ENCODE peak calls at places on chromosome 20, in ten cellular contexts. One of them, this sample, is unnamed.

GRCh38 chr20:14879020-14879697 is 541.7 kb upstream of the FLRT3 start:
- DNase-seq in mesendoderm: no peak
- DNase-seq in foreskin keratinocyte: peak; percentile 97
- DNase-seq in SJSA1: no peak
- DNase-seq in uterus: no peak
- DNase-seq in psoas muscle: no peak
- DNase-seq in left ventricle myocardium inferior: no peak
- DNase-seq in OCI-LY7: no peak
- DNase-seq in right cardiac atrium: no peak
- DNase-seq in heart left ventricle: no peak
- DNase-seq in this sample: no peak

GRCh38 chr20:23118766-23119165 is 32.6 kb upstream of the CD93 start:
- DNase-seq in mesendoderm: no peak
- DNase-seq in foreskin keratinocyte: no peak
- DNase-seq in SJSA1: no peak
- DNase-seq in uterus: no peak
- DNase-seq in psoas muscle: no peak
- DNase-seq in left ventricle myocardium inferior: no peak
- DNase-seq in OCI-LY7: no peak
- DNase-seq in right cardiac atrium: no peak
- DNase-seq in heart left ventricle: no peak
- DNase-seq in this sample: no peak

GRCh38 chr20:25120920-25121319 is 39.0 kb upstream of the VSX1 start:
- DNase-seq in mesendoderm: no peak
- DNase-seq in foreskin keratinocyte: no peak
- DNase-seq in SJSA1: no peak
- DNase-seq in uterus: no peak
- DNase-seq in psoas muscle: no peak
- DNase-seq in left ventricle myocardium inferior: no peak
- DNase-seq in OCI-LY7: no peak
- DNase-seq in right cardiac atrium: no peak
- DNase-seq in heart left ventricle: no peak
- DNase-seq in this sample: no peak

GRCh38 chr20:62605996-62606395 is 36.3 kb upstream of the SLCO4A1 start:
- DNase-seq in mesendoderm: no peak
- DNase-seq in foreskin keratinocyte: no peak
- DNase-seq in SJSA1: no peak
- DNase-seq in uterus: no peak
- DNase-seq in psoas muscle: no peak
- DNase-seq in left ventricle myocardium inferior: no peak
- DNase-seq in OCI-LY7: peak; percentile 70
- DNase-seq in right cardiac atrium: peak; percentile 50
- DNase-seq in heart left ventricle: peak; percentile 25
- DNase-seq in this sample: no peak

GRCh38 chr20:20192366-20192765 is 140.0 kb downstream of the CFAP61 start:
- DNase-seq in mesendoderm: no peak
- DNase-seq in foreskin keratinocyte: no peak
- DNase-seq in SJSA1: no peak
- DNase-seq in uterus: no peak
- DNase-seq in psoas muscle: no peak
- DNase-seq in left ventricle myocardium inferior: no peak
- DNase-seq in OCI-LY7: no peak
- DNase-seq in right cardiac atrium: no peak
- DNase-seq in heart left ventricle: no peak
- DNase-seq in this sample: no peak

GRCh38 chr20:19794941-19795340 is 36.9 kb downstream of the RIN2 start:
- DNase-seq in mesendoderm: no peak
- DNase-seq in foreskin keratinocyte: no peak
- DNase-seq in SJSA1: no peak
- DNase-seq in uterus: no peak
- DNase-seq in psoas muscle: no peak
- DNase-seq in left ventricle myocardium inferior: no peak
- DNase-seq in OCI-LY7: no peak
- DNase-seq in right cardiac atrium: no peak
- DNase-seq in heart left ventricle: no peak
- DNase-seq in this sample: no peak

GRCh38 chr20:22575087-22575721 is 9.2 kb downstream of the FOXA2 start:
- DNase-seq in mesendoderm: peak; percentile 75
- DNase-seq in foreskin keratinocyte: no peak
- DNase-seq in SJSA1: peak; percentile 97
- DNase-seq in uterus: no peak
- DNase-seq in psoas muscle: no peak
- DNase-seq in left ventricle myocardium inferior: no peak
- DNase-seq in OCI-LY7: no peak
- DNase-seq in right cardiac atrium: no peak
- DNase-seq in heart left ventricle: no peak
- DNase-seq in this sample: no peak

GRCh38 chr20:8790442-8791074 is 278.3 kb upstream of the PLCB4 start:
- DNase-seq in mesendoderm: peak; percentile 69
- DNase-seq in foreskin keratinocyte: peak; percentile 30
- DNase-seq in SJSA1: no peak
- DNase-seq in uterus: peak; percentile 19
- DNase-seq in psoas muscle: no peak
- DNase-seq in left ventricle myocardium inferior: no peak
- DNase-seq in OCI-LY7: peak; percentile 41
- DNase-seq in right cardiac atrium: peak; percentile 46
- DNase-seq in heart left ventricle: no peak
- DNase-seq in this sample: peak; percentile 12

GRCh38 chr20:53578492-53579222 is 15.0 kb downstream of the ZNF217 start:
- DNase-seq in mesendoderm: peak; percentile 87
- DNase-seq in foreskin keratinocyte: peak; percentile 72
- DNase-seq in SJSA1: peak; percentile 62
- DNase-seq in uterus: peak; percentile 45
- DNase-seq in psoas muscle: no peak
- DNase-seq in left ventricle myocardium inferior: no peak
- DNase-seq in OCI-LY7: peak; percentile 93
- DNase-seq in right cardiac atrium: peak; percentile 37
- DNase-seq in heart left ventricle: no peak
- DNase-seq in this sample: peak; percentile 61

GRCh38 chr20:43840382-43841070 is 74.1 kb upstream of the TOX2 start:
- DNase-seq in mesendoderm: peak; percentile 78
- DNase-seq in foreskin keratinocyte: no peak
- DNase-seq in SJSA1: peak; percentile 51
- DNase-seq in uterus: no peak
- DNase-seq in psoas muscle: no peak
- DNase-seq in left ventricle myocardium inferior: no peak
- DNase-seq in OCI-LY7: peak; percentile 60
- DNase-seq in right cardiac atrium: no peak
- DNase-seq in heart left ventricle: no peak
- DNase-seq in this sample: no peak

GRCh38 chr20:50559149-50559548 is 49.0 kb downstream of the PTPN1 start:
- DNase-seq in mesendoderm: no peak
- DNase-seq in foreskin keratinocyte: no peak
- DNase-seq in SJSA1: no peak
- DNase-seq in uterus: no peak
- DNase-seq in psoas muscle: no peak
- DNase-seq in left ventricle myocardium inferior: no peak
- DNase-seq in OCI-LY7: no peak
- DNase-seq in right cardiac atrium: no peak
- DNase-seq in heart left ventricle: no peak
- DNase-seq in this sample: no peak

GRCh38 chr20:50557549-50558134 is 47.5 kb downstream of the PTPN1 start:
- DNase-seq in mesendoderm: no peak
- DNase-seq in foreskin keratinocyte: no peak
- DNase-seq in SJSA1: no peak
- DNase-seq in uterus: no peak
- DNase-seq in psoas muscle: no peak
- DNase-seq in left ventricle myocardium inferior: no peak
- DNase-seq in OCI-LY7: no peak
- DNase-seq in right cardiac atrium: no peak
- DNase-seq in heart left ventricle: no peak
- DNase-seq in this sample: no peak

GRCh38 chr20:50559856-50560623 is 49.9 kb downstream of the PTPN1 start:
- DNase-seq in mesendoderm: no peak
- DNase-seq in foreskin keratinocyte: no peak
- DNase-seq in SJSA1: no peak
- DNase-seq in uterus: no peak
- DNase-seq in psoas muscle: no peak
- DNase-seq in left ventricle myocardium inferior: no peak
- DNase-seq in OCI-LY7: no peak
- DNase-seq in right cardiac atrium: no peak
- DNase-seq in heart left ventricle: no peak
- DNase-seq in this sample: no peak

GRCh38 chr20:50560867-50561266 is 50.7 kb downstream of the PTPN1 start:
- DNase-seq in mesendoderm: no peak
- DNase-seq in foreskin keratinocyte: no peak
- DNase-seq in SJSA1: no peak
- DNase-seq in uterus: no peak
- DNase-seq in psoas muscle: no peak
- DNase-seq in left ventricle myocardium inferior: no peak
- DNase-seq in OCI-LY7: no peak
- DNase-seq in right cardiac atrium: no peak
- DNase-seq in heart left ventricle: no peak
- DNase-seq in this sample: no peak

GRCh38 chr20:50558483-50558925 is 48.3 kb downstream of the PTPN1 start:
- DNase-seq in mesendoderm: peak; percentile 40
- DNase-seq in foreskin keratinocyte: peak; percentile 93
- DNase-seq in SJSA1: peak; percentile 82
- DNase-seq in uterus: no peak
- DNase-seq in psoas muscle: no peak
- DNase-seq in left ventricle myocardium inferior: no peak
- DNase-seq in OCI-LY7: no peak
- DNase-seq in right cardiac atrium: no peak
- DNase-seq in heart left ventricle: no peak
- DNase-seq in this sample: peak; percentile 55
- H3K4me1 ChIP-seq in mesendoderm: no peaks in the 10 kb centered on the region
- H3K4me1 ChIP-seq in foreskin keratinocyte: peaks cover 32% of the 10 kb centered on the region
- H3K4me1 ChIP-seq in SJSA1: peaks cover 45% of the 10 kb centered on the region
- H3K4me1 ChIP-seq in uterus: no peaks in the 10 kb centered on the region
- H3K4me1 ChIP-seq in psoas muscle: peaks cover 35% of the 10 kb centered on the region
- H3K4me1 ChIP-seq in left ventricle myocardium inferior: peaks cover 60% of the 10 kb centered on the region
- H3K4me1 ChIP-seq in OCI-LY7: no peaks in the 10 kb centered on the region
- H3K4me1 ChIP-seq in right cardiac atrium: peaks cover 16% of the 10 kb centered on the region
- H3K4me1 ChIP-seq in heart left ventricle: peaks cover 34% of the 10 kb centered on the region
- H3K4me1 ChIP-seq in this sample: peaks cover 32% of the 10 kb centered on the region

GRCh38 chr20:36951198-36951976 is at the start of gene SAMHD1:
- DNase-seq in mesendoderm: peak; percentile 98
- DNase-seq in foreskin keratinocyte: peak; percentile 84
- DNase-seq in SJSA1: peak; percentile 97
- DNase-seq in uterus: peak; percentile 97
- DNase-seq in psoas muscle: peak; percentile 99
- DNase-seq in left ventricle myocardium inferior: peak; percentile 96
- DNase-seq in OCI-LY7: peak; percentile 99
- DNase-seq in right cardiac atrium: peak; percentile 99
- DNase-seq in heart left ventricle: peak; percentile 99
- DNase-seq in this sample: peak; percentile 96
- H3K4me1 ChIP-seq in mesendoderm: no peaks in the 10 kb centered on the region
- H3K4me1 ChIP-seq in foreskin keratinocyte: peaks cover 4% of the 10 kb centered on the region
- H3K4me1 ChIP-seq in SJSA1: peaks cover 4% of the 10 kb centered on the region
- H3K4me1 ChIP-seq in uterus: no peaks in the 10 kb centered on the region
- H3K4me1 ChIP-seq in psoas muscle: peaks cover 14% of the 10 kb centered on the region
- H3K4me1 ChIP-seq in left ventricle myocardium inferior: peaks cover 58% of the 10 kb centered on the region
- H3K4me1 ChIP-seq in OCI-LY7: peaks cover 28% of the 10 kb centered on the region
- H3K4me1 ChIP-seq in right cardiac atrium: peaks cover 7% of the 10 kb centered on the region
- H3K4me1 ChIP-seq in heart left ventricle: peaks cover 39% of the 10 kb centered on the region
- H3K4me1 ChIP-seq in this sample: peaks cover 7% of the 10 kb centered on the region

DNA sequence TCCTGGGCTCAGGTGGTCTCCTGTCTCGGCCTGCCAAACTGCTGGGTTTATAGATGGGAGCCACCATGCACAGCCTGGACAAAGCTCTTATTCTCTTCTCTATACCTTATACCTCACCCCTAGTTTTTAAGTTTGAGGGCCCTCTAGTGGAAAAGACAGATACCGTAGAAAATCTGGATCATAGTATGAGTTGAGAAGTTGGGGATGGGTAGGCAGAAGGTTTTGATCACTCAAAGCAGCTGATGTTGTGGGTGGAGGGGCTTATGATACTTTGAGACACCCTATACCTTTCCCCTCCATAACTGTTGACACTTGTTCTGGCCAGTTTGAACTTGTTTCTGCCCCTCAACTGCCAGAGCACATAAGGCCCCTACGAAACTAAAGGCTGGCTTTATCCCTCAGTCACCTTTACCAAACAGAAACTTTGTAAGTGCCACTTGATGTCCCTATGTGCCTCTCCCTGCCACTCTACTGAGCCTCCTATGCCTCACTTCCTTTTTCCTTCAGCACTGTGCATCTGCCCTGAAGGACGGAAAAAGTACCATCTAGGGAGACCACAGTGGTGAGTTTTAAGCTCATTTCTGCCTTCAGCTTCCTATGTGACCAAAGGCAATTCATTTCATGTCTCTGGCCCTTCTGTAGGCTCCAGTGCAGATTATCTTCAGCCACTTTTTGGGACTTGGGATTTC is 28.6 kb downstream of the RALY start:
- DNase-seq in mesendoderm: peak; percentile 63
- DNase-seq in foreskin keratinocyte: peak; percentile 15
- DNase-seq in SJSA1: no peak
- DNase-seq in uterus: no peak
- DNase-seq in psoas muscle: no peak
- DNase-seq in left ventricle myocardium inferior: no peak
- DNase-seq in OCI-LY7: peak; percentile 68
- DNase-seq in right cardiac atrium: no peak
- DNase-seq in heart left ventricle: no peak
- DNase-seq in this sample: no peak
- H3K4me1 ChIP-seq in mesendoderm: peaks cover 17% of the 10 kb centered on the region
- H3K4me1 ChIP-seq in foreskin keratinocyte: peaks cover 33% of the 10 kb centered on the region
- H3K4me1 ChIP-seq in SJSA1: peaks cover 24% of the 10 kb centered on the region
- H3K4me1 ChIP-seq in uterus: no peaks in the 10 kb centered on the region
- H3K4me1 ChIP-seq in psoas muscle: peaks cover 70% of the 10 kb centered on the region
- H3K4me1 ChIP-seq in left ventricle myocardium inferior: peaks cover 77% of the 10 kb centered on the region
- H3K4me1 ChIP-seq in OCI-LY7: peaks cover 56% of the 10 kb centered on the region
- H3K4me1 ChIP-seq in right cardiac atrium: peaks cover 39% of the 10 kb centered on the region
- H3K4me1 ChIP-seq in heart left ventricle: peaks cover 76% of the 10 kb centered on the region
- H3K4me1 ChIP-seq in this sample: no peaks in the 10 kb centered on the region

DNA sequence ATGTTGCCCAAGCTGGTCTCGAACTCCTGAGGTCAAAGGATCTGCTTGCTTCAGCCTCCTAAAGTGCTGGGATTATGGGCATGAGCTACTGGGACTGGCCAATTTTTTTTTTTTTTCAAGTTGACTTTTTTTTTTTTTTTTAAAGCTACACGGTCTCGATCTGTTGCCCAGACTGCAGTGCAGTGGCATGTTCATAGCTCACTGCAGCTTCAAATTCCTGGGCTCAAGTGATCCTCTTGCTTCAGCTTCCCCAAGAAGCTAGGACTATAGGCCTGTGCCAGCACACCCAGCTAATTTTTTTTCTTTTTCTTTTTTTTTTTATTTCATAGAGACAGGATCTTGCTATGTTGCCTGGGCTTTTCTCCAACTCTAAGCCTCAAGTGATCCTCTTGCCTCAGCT is 59.5 kb downstream of the NCOA3 start:
- DNase-seq in mesendoderm: no peak
- DNase-seq in foreskin keratinocyte: no peak
- DNase-seq in SJSA1: no peak
- DNase-seq in uterus: no peak
- DNase-seq in psoas muscle: no peak
- DNase-seq in left ventricle myocardium inferior: no peak
- DNase-seq in OCI-LY7: no peak
- DNase-seq in right cardiac atrium: no peak
- DNase-seq in heart left ventricle: no peak
- DNase-seq in this sample: no peak
- H3K4me1 ChIP-seq in mesendoderm: no peaks in the 10 kb centered on the region
- H3K4me1 ChIP-seq in foreskin keratinocyte: peaks cover 21% of the 10 kb centered on the region
- H3K4me1 ChIP-seq in SJSA1: peaks cover 24% of the 10 kb centered on the region
- H3K4me1 ChIP-seq in uterus: peaks cover 11% of the 10 kb centered on the region
- H3K4me1 ChIP-seq in psoas muscle: peaks cover 72% of the 10 kb centered on the region
- H3K4me1 ChIP-seq in left ventricle myocardium inferior: peaks cover 94% of the 10 kb centered on the region
- H3K4me1 ChIP-seq in OCI-LY7: peaks cover 93% of the 10 kb centered on the region
- H3K4me1 ChIP-seq in right cardiac atrium: peaks cover 8% of the 10 kb centered on the region
- H3K4me1 ChIP-seq in heart left ventricle: peaks cover 76% of the 10 kb centered on the region
- H3K4me1 ChIP-seq in this sample: peaks cover 37% of the 10 kb centered on the region